ENCODE peak calls at places on chromosome 4, in five cellular contexts. Q, E, S, X and J are unnamed samples.

GRCh38 chr4:134202136-134202535 is 547 bp upstream of the PABPC4L start:
- DNase-seq in Q (no peak), E (no peak), S (no peak), X (no peak), J (no peak)

GRCh38 chr4:147518846-147519767 is 38.2 kb downstream of the EDNRA start:
- DNase-seq in Q (peak; percentile 84), E (peak; percentile 55), S (peak; percentile 65), X (peak; percentile 6), J (peak; percentile 14)

GRCh38 chr4:3611778-3612177 is 79.6 kb upstream of the LRPAP1 start:
- DNase-seq in Q (no peak), E (no peak), S (no peak), X (no peak), J (no peak)

GRCh38 chr4:176790398-176790797 is 2.3 kb downstream of the VEGFC start:
- DNase-seq in Q (no peak), E (no peak), S (no peak), X (no peak), J (no peak)

GRCh38 chr4:54092405-54092759 is 7.6 kb upstream of the GSX2 start:
- DNase-seq in Q (no peak), E (no peak), S (no peak), X (no peak), J (no peak)

GRCh38 chr4:144646523-144647094 is 653 bp downstream of the HHIP start:
- DNase-seq in Q (peak; percentile 33), E (peak; percentile 14), S (peak; percentile 42), X (no peak), J (no peak)

GRCh38 chr4:18733956-18734872 is 712.7 kb upstream of the LCORL start:
- DNase-seq in Q (no peak), E (no peak), S (no peak), X (no peak), J (no peak)

GRCh38 chr4:147674073-147674472 is 9.9 kb downstream of the PRMT9 start:
- DNase-seq in Q (no peak), E (no peak), S (no peak), X (no peak), J (no peak)

GRCh38 chr4:106344324-106344970 is 24.1 kb downstream of the GIMD1 start:
- DNase-seq in Q (no peak), E (no peak), S (no peak), X (no peak), J (no peak)

GRCh38 chr4:99635601-99636000 is 22.0 kb downstream of the C4orf54 start:
- DNase-seq in Q (no peak), E (no peak), S (no peak), X (no peak), J (no peak)

GRCh38 chr4:186627226-186627865 is 72.0 kb upstream of the MTNR1A start:
- DNase-seq in Q (peak; percentile 23), E (peak; percentile 46), S (no peak), X (no peak), J (no peak)

GRCh38 chr4:3676907-3677495 is 89.2 kb upstream of the ADRA2C start:
- DNase-seq in Q (no peak), E (no peak), S (no peak), X (no peak), J (no peak)

GRCh38 chr4:57554693-57555092 is 444.5 kb upstream of the IGFBP7 start:
- DNase-seq in Q (no peak), E (no peak), S (no peak), X (no peak), J (no peak)

GRCh38 chr4:47744253-47744652 is 93.6 kb downstream of the CORIN start:
- DNase-seq in Q (no peak), E (no peak), S (no peak), X (no peak), J (no peak)

GRCh38 chr4:144591401-144591800 is 54.6 kb upstream of the HHIP start:
- DNase-seq in Q (no peak), E (no peak), S (no peak), X (no peak), J (no peak)

GRCh38 chr4:156290811-156291210 is 337.1 kb upstream of the CTSO start:
- DNase-seq in Q (no peak), E (no peak), S (no peak), X (no peak), J (no peak)

GRCh38 chr4:108744307-108744706 is 18.5 kb downstream of the ETNPPL start:
- DNase-seq in Q (no peak), E (no peak), S (no peak), X (no peak), J (no peak)

GRCh38 chr4:15318621-15319348 is 109.0 kb upstream of the C1QTNF7 start:
- DNase-seq in Q (no peak), E (no peak), S (no peak), X (no peak), J (no peak)

GRCh38 chr4:16264798-16265197 is 38.5 kb upstream of the TAPT1 start:
- DNase-seq in Q (peak; percentile 65), E (peak; percentile 25), S (peak; percentile 42), X (peak; percentile 0), J (peak; percentile 44)

GRCh38 chr4:150683775-150684350 is 101.9 kb downstream of the MAB21L2 start:
- DNase-seq in Q (peak; percentile 31), E (no peak), S (no peak), X (no peak), J (no peak)

GRCh38 chr4:2132438-2132837 is 73.3 kb downstream of the NAT8L start:
- DNase-seq in Q (no peak), E (no peak), S (no peak), X (no peak), J (no peak)

GRCh38 chr4:6591305-6591704 is 16.3 kb downstream of the MAN2B2 start:
- DNase-seq in Q (no peak), E (no peak), S (no peak), X (no peak), J (no peak)

GRCh38 chr4:121256346-121256745 is 92.2 kb upstream of the TNIP3 start:
- DNase-seq in Q (no peak), E (peak; percentile 92), S (no peak), X (peak; percentile 38), J (peak; percentile 10)

GRCh38 chr4:150010525-150011126 is 67.6 kb upstream of the DCLK2 start:
- DNase-seq in Q (peak; percentile 80), E (peak; percentile 54), S (peak; percentile 56), X (no peak), J (no peak)

GRCh38 chr4:176436500-176436973 is 116.8 kb downstream of the SPCS3 start:
- DNase-seq in Q (no peak), E (peak; percentile 60), S (no peak), X (no peak), J (no peak)

GRCh38 chr4:182973421-182974340 is 56.5 kb upstream of the DCTD start:
- DNase-seq in Q (peak; percentile 19), E (no peak), S (no peak), X (no peak), J (no peak)

GRCh38 chr4:48400416-48400815 is 59.1 kb downstream of the SLAIN2 start:
- DNase-seq in Q (no peak), E (no peak), S (no peak), X (no peak), J (no peak)

GRCh38 chr4:112403072-112403945 is 106.1 kb downstream of the ALPK1 start:
- DNase-seq in Q (peak; percentile 33), E (no peak), S (no peak), X (no peak), J (no peak)

GRCh38 chr4:128191115-128191897 is 96.3 kb downstream of the PGRMC2 start:
- DNase-seq in Q (peak; percentile 86), E (peak; percentile 60), S (peak; percentile 60), X (peak; percentile 31), J (peak; percentile 64)

GRCh38 chr4:184804621-184805020 is 21.1 kb downstream of the ACSL1 start:
- DNase-seq in Q (no peak), E (no peak), S (no peak), X (no peak), J (no peak)